ENCODE peak calls at places on chromosomes 12 and 14, in ten cellular contexts. O is naive B cell; I is astrocyte of the spinal cord; L is BE2C; Z is activated CD8-positive, alpha-beta memory T cell treated with anti-CD3 and anti-CD28 coated beads for 24 hours; E is endothelial cell of umbilical vein; D is left ventricle myocardium inferior; J is GM20000; B is NCI-H2081; C is fibroblast of lung. S is an unnamed sample.

GRCh38 chr12:72271741-72272661 is at the start of gene TRHDE:
- DNase-seq in O (no peak), I (peak; percentile 76), L (peak; percentile 12), Z (no peak), E (peak; percentile 7), D (no peak), J (peak; percentile 24), B (peak; percentile 18), C (peak; percentile 71), S (no peak)

GRCh38 chr12:106179086-106179485 is 40.3 kb upstream of the NUAK1 start:
- DNase-seq in O (no peak), I (no peak), L (no peak), Z (no peak), E (no peak), D (no peak), J (no peak), B (peak; percentile 28), C (no peak), S (no peak)

GRCh38 chr12:112190626-112191025 is 65.3 kb downstream of the TRAFD1 start:
- DNase-seq in O (no peak), I (no peak), L (no peak), Z (no peak), E (no peak), D (no peak), J (no peak), B (peak; percentile 74), C (no peak), S (no peak)

GRCh38 chr12:101823891-101824290 is 6.9 kb downstream of the GNPTAB start:
- DNase-seq in O (peak; percentile 70), I (no peak), L (peak; percentile 49), Z (peak; percentile 74), E (peak; percentile 18), D (peak; percentile 39), J (peak; percentile 63), B (peak; percentile 19), C (peak; percentile 18), S (peak; percentile 46)

GRCh38 chr12:127270193-127270592 is 996.8 kb upstream of the TMEM132C start:
- DNase-seq in O (no peak), I (peak; percentile 53), L (no peak), Z (no peak), E (no peak), D (no peak), J (no peak), B (no peak), C (peak; percentile 14), S (no peak)

GRCh38 chr14:28780843-28781503 is 14.4 kb downstream of the FOXG1 start:
- DNase-seq in O (no peak), I (no peak), L (no peak), Z (no peak), E (no peak), D (no peak), J (no peak), B (peak; percentile 33), C (no peak), S (no peak)

GRCh38 chr14:77000340-77001235 is 27.9 kb downstream of the IRF2BPL start:
- DNase-seq in O (peak; percentile 42), I (peak; percentile 40), L (no peak), Z (no peak), E (peak; percentile 67), D (peak; percentile 32), J (peak; percentile 45), B (peak; percentile 32), C (peak; percentile 56), S (no peak)

GRCh38 chr12:108792361-108793292 is 61.3 kb upstream of the CORO1C start:
- DNase-seq in O (no peak), I (no peak), L (no peak), Z (no peak), E (no peak), D (no peak), J (no peak), B (no peak), C (no peak), S (no peak)

GRCh38 chr14:96165493-96166474 is 38.9 kb upstream of the BDKRB2 start:
- DNase-seq in O (no peak), I (no peak), L (no peak), Z (peak; percentile 17), E (no peak), D (no peak), J (no peak), B (no peak), C (no peak), S (no peak)

GRCh38 chr12:98373982-98374381 is 141.4 kb upstream of the TMPO start:
- DNase-seq in O (no peak), I (peak; percentile 8), L (no peak), Z (no peak), E (no peak), D (no peak), J (no peak), B (peak; percentile 72), C (no peak), S (no peak)

GRCh38 chr12:90504806-90505205 is 450.2 kb downstream of the CCER1 start:
- DNase-seq in O (no peak), I (no peak), L (no peak), Z (no peak), E (no peak), D (no peak), J (no peak), B (no peak), C (no peak), S (no peak)

GRCh38 chr14:68986926-68987652 is 8.0 kb upstream of the ACTN1 start:
- DNase-seq in O (no peak), I (no peak), L (no peak), Z (no peak), E (no peak), D (no peak), J (no peak), B (peak; percentile 34), C (no peak), S (no peak)

GRCh38 chr14:61341275-61342210 is 20.2 kb downstream of the PRKCH start:
- DNase-seq in O (no peak), I (no peak), L (no peak), Z (no peak), E (no peak), D (no peak), J (no peak), B (no peak), C (no peak), S (no peak)

GRCh38 chr14:104724981-104725771 is 1.1 kb downstream of the ADSS1 start:
- DNase-seq in O (no peak), I (peak; percentile 33), L (no peak), Z (no peak), E (no peak), D (peak; percentile 70), J (no peak), B (no peak), C (peak; percentile 63), S (peak; percentile 24)

GRCh38 chr14:104477804-104478375 is 101.7 kb upstream of the C14orf180 start:
- DNase-seq in O (no peak), I (no peak), L (no peak), Z (no peak), E (no peak), D (no peak), J (no peak), B (peak; percentile 75), C (no peak), S (no peak)

GRCh38 chr14:104290058-104290667 is 151.8 kb downstream of the KIF26A start:
- DNase-seq in O (no peak), I (no peak), L (no peak), Z (no peak), E (no peak), D (peak; percentile 6), J (no peak), B (no peak), C (no peak), S (no peak)

GRCh38 chr14:77059276-77059934 is 30.9 kb upstream of the IRF2BPL start:
- DNase-seq in O (no peak), I (peak; percentile 93), L (peak; percentile 95), Z (no peak), E (peak; percentile 94), D (no peak), J (no peak), B (peak; percentile 16), C (peak; percentile 90), S (peak; percentile 66)

S was measured in hippocampal formation.